ENCODE peak calls at places on chromosomes 2 and 18, in four cellular contexts. One of them, this sample, is unnamed.

GRCh38 chr18:22346342-22346967 is 71.3 kb downstream of the CTAGE1 start:
- DNase-seq in fibroblast of mammary gland: peak; percentile 79
- DNase-seq in GM13976: no peak
- DNase-seq in left ventricle myocardium inferior: peak; percentile 63
- DNase-seq in this sample: peak; percentile 66

GRCh38 chr2:184452907-184453306 is 145.4 kb upstream of the ZNF804A start:
- DNase-seq in fibroblast of mammary gland: no peak
- DNase-seq in GM13976: no peak
- DNase-seq in left ventricle myocardium inferior: no peak
- DNase-seq in this sample: no peak

GRCh38 chr2:19689769-19690168 is 212.0 kb downstream of the TTC32 start:
- DNase-seq in fibroblast of mammary gland: no peak
- DNase-seq in GM13976: no peak
- DNase-seq in left ventricle myocardium inferior: no peak
- DNase-seq in this sample: no peak

GRCh38 chr2:171923206-171923605 is 945 bp downstream of the HAT1 start:
- DNase-seq in fibroblast of mammary gland: peak; percentile 49
- DNase-seq in GM13976: no peak
- DNase-seq in left ventricle myocardium inferior: no peak
- DNase-seq in this sample: peak; percentile 62

GRCh38 chr2:205700331-205701132 is 18.2 kb downstream of the NRP2 start:
- DNase-seq in fibroblast of mammary gland: peak; percentile 79
- DNase-seq in GM13976: no peak
- DNase-seq in left ventricle myocardium inferior: no peak
- DNase-seq in this sample: peak; percentile 79

GRCh38 chr18:2083691-2084090 is 487.6 kb downstream of the METTL4 start:
- DNase-seq in fibroblast of mammary gland: no peak
- DNase-seq in GM13976: no peak
- DNase-seq in left ventricle myocardium inferior: no peak
- DNase-seq in this sample: no peak

GRCh38 chr2:223601932-223602676 is at the start of gene SCG2:
- DNase-seq in fibroblast of mammary gland: peak; percentile 91
- DNase-seq in GM13976: peak; percentile 58
- DNase-seq in left ventricle myocardium inferior: peak; percentile 51
- DNase-seq in this sample: peak; percentile 89

GRCh38 chr2:169667583-169667982 is 26.6 kb downstream of the CFAP210 start:
- DNase-seq in fibroblast of mammary gland: no peak
- DNase-seq in GM13976: no peak
- DNase-seq in left ventricle myocardium inferior: no peak
- DNase-seq in this sample: no peak

GRCh38 chr2:102488063-102488462 is 15.0 kb downstream of the SLC9A4 start:
- DNase-seq in fibroblast of mammary gland: peak; percentile 74
- DNase-seq in GM13976: no peak
- DNase-seq in left ventricle myocardium inferior: no peak
- DNase-seq in this sample: peak; percentile 9

GRCh38 chr2:17756629-17757028 is 2.7 kb downstream of the GEN1 start:
- DNase-seq in fibroblast of mammary gland: peak; percentile 34
- DNase-seq in GM13976: no peak
- DNase-seq in left ventricle myocardium inferior: no peak
- DNase-seq in this sample: peak; percentile 17

GRCh38 chr2:84556190-84556589 is 39.9 kb downstream of the DNAH6 start:
- DNase-seq in fibroblast of mammary gland: no peak
- DNase-seq in GM13976: no peak
- DNase-seq in left ventricle myocardium inferior: no peak
- DNase-seq in this sample: no peak

GRCh38 chr18:48979944-48980890 is 29.5 kb upstream of the SMAD7 start:
- DNase-seq in fibroblast of mammary gland: no peak
- DNase-seq in GM13976: no peak
- DNase-seq in left ventricle myocardium inferior: no peak
- DNase-seq in this sample: no peak

GRCh38 chr2:185833864-185834263 is 95.3 kb downstream of the FSIP2 start:
- DNase-seq in fibroblast of mammary gland: peak; percentile 2
- DNase-seq in GM13976: no peak
- DNase-seq in left ventricle myocardium inferior: no peak
- DNase-seq in this sample: no peak

GRCh38 chr2:167943877-167944276 is 303.5 kb downstream of the STK39 start:
- DNase-seq in fibroblast of mammary gland: peak; percentile 10
- DNase-seq in GM13976: no peak
- DNase-seq in left ventricle myocardium inferior: no peak
- DNase-seq in this sample: peak; percentile 2

GRCh38 chr2:196407675-196408265 is 231.7 kb upstream of the CCDC150 start:
- DNase-seq in fibroblast of mammary gland: no peak
- DNase-seq in GM13976: no peak
- DNase-seq in left ventricle myocardium inferior: no peak
- DNase-seq in this sample: no peak

GRCh38 chr18:9392726-9393125 is 58.2 kb downstream of the TWSG1 start:
- DNase-seq in fibroblast of mammary gland: peak; percentile 12
- DNase-seq in GM13976: no peak
- DNase-seq in left ventricle myocardium inferior: no peak
- DNase-seq in this sample: no peak

GRCh38 chr2:171389780-171390179 is 44.0 kb downstream of the METTL8 start:
- DNase-seq in fibroblast of mammary gland: no peak
- DNase-seq in GM13976: no peak
- DNase-seq in left ventricle myocardium inferior: no peak
- DNase-seq in this sample: no peak

GRCh38 chr2:29596584-29596983 is 324.8 kb downstream of the ALK start:
- DNase-seq in fibroblast of mammary gland: no peak
- DNase-seq in GM13976: no peak
- DNase-seq in left ventricle myocardium inferior: peak; percentile 35
- DNase-seq in this sample: no peak

GRCh38 chr2:129771606-129772598 is 207.6 kb upstream of the RAB6C start:
- DNase-seq in fibroblast of mammary gland: peak; percentile 2
- DNase-seq in GM13976: no peak
- DNase-seq in left ventricle myocardium inferior: no peak
- DNase-seq in this sample: no peak

GRCh38 chr2:149650006-149650405 is 62.4 kb upstream of the MMADHC start:
- DNase-seq in fibroblast of mammary gland: peak; percentile 58
- DNase-seq in GM13976: no peak
- DNase-seq in left ventricle myocardium inferior: no peak
- DNase-seq in this sample: peak; percentile 53

GRCh38 chr2:46601328-46601963 is 122.1 kb downstream of the TMEM247 start:
- DNase-seq in fibroblast of mammary gland: peak; percentile 17
- DNase-seq in GM13976: peak; percentile 27
- DNase-seq in left ventricle myocardium inferior: no peak
- DNase-seq in this sample: no peak
- TF ChIP-seq CTCF in fibroblast of mammary gland: peak; percentile 38
- TF ChIP-seq CTCF in GM13976: peak; percentile 14
- TF ChIP-seq CTCF in left ventricle myocardium inferior: peak; percentile 61
- TF ChIP-seq CTCF in this sample: peak; percentile 84

DNA sequence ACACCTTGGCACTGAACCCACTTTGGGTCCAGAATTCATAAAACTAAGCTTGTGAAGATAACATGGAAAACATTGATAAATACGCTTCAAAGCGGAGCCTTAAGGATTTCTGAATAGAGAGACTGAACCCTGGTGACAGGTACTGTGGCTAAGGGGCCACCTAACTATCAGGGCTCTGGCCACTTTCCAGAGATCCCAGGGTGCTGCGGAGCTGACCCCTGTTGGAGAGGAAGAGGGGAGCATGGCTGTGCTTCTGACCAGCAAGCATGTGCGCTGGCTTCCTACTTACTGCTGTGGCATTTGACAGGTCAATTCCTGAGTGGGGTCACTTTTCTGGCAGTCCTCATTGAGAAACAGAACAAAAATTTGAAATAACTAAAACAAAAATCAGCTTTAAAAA is 228.3 kb downstream of the NAPG start:
- DNase-seq in fibroblast of mammary gland: no peak
- DNase-seq in GM13976: no peak
- DNase-seq in left ventricle myocardium inferior: no peak
- DNase-seq in this sample: no peak
- TF ChIP-seq CTCF in fibroblast of mammary gland: no peak
- TF ChIP-seq CTCF in GM13976: no peak
- TF ChIP-seq CTCF in left ventricle myocardium inferior: no peak
- TF ChIP-seq CTCF in this sample: no peak

GRCh38 chr2:31032475-31032874 is 105.8 kb downstream of the GALNT14 start:
- DNase-seq in fibroblast of mammary gland: no peak
- DNase-seq in GM13976: no peak
- DNase-seq in left ventricle myocardium inferior: no peak
- DNase-seq in this sample: no peak

GRCh38 chr2:31033032-31033431 is 105.2 kb downstream of the GALNT14 start:
- DNase-seq in fibroblast of mammary gland: no peak
- DNase-seq in GM13976: no peak
- DNase-seq in left ventricle myocardium inferior: no peak
- DNase-seq in this sample: no peak

GRCh38 chr2:31037058-31037457 is 101.2 kb downstream of the GALNT14 start:
- DNase-seq in fibroblast of mammary gland: no peak
- DNase-seq in GM13976: no peak
- DNase-seq in left ventricle myocardium inferior: no peak
- DNase-seq in this sample: no peak

DNA sequence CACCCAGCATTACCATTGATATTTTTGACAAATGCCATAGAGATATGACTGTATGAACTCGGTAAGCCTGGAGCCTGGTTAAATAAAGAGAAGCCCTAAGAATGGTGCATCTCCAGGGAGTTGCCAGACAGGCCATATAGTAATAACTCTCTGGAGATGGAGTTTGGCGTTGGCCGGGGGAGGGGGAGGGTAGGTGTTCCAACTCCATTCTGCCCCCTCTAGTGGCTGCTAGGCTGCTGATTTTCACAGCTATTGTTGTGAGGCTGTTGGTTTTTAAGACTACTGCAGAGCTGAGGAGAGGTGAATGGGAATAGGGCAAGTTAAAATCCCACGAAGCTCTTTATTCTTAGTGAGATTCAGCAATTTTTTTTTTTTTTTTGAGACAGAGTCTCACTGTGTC is 99.9 kb downstream of the GALNT14 start:
- DNase-seq in fibroblast of mammary gland: no peak
- DNase-seq in GM13976: no peak
- DNase-seq in left ventricle myocardium inferior: no peak
- DNase-seq in this sample: no peak
- TF ChIP-seq CTCF in fibroblast of mammary gland: no peak
- TF ChIP-seq CTCF in GM13976: no peak
- TF ChIP-seq CTCF in left ventricle myocardium inferior: no peak
- TF ChIP-seq CTCF in this sample: no peak

GRCh38 chr18:54335638-54336173 is 22.0 kb downstream of the STARD6 start:
- DNase-seq in fibroblast of mammary gland: no peak
- DNase-seq in GM13976: no peak
- DNase-seq in left ventricle myocardium inferior: no peak
- DNase-seq in this sample: no peak

GRCh38 chr18:54327818-54328217 is 29.8 kb downstream of the STARD6 start:
- DNase-seq in fibroblast of mammary gland: peak; percentile 13
- DNase-seq in GM13976: no peak
- DNase-seq in left ventricle myocardium inferior: no peak
- DNase-seq in this sample: no peak

GRCh38 chr18:54329787-54330186 is 27.9 kb downstream of the STARD6 start:
- DNase-seq in fibroblast of mammary gland: no peak
- DNase-seq in GM13976: no peak
- DNase-seq in left ventricle myocardium inferior: no peak
- DNase-seq in this sample: no peak

GRCh38 chr18:54330768-54331548 is 26.7 kb downstream of the STARD6 start:
- DNase-seq in fibroblast of mammary gland: no peak
- DNase-seq in GM13976: no peak
- DNase-seq in left ventricle myocardium inferior: no peak
- DNase-seq in this sample: no peak
- TF ChIP-seq CTCF in fibroblast of mammary gland: peak; percentile 5
- TF ChIP-seq CTCF in GM13976: no peak
- TF ChIP-seq CTCF in left ventricle myocardium inferior: no peak
- TF ChIP-seq CTCF in this sample: peak; percentile 60

DNA sequence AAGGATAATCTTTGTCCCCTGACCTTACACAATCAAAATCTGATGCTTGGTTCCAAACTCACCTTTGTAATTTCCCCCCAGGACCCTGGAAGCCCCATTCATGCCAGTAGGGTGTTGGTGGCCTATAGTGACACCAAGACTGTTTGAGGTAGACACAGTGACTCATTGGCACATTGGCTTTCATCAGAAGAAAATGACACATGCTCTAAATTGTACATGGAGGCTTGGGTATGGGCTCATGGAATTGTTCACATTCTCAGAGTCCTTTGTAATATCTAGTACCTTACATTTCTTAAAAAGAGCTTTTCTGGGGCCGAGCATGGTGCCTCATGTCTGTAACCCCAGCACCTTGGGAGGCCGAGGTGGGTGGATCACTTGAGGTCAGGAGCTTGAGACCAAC is 61.2 kb upstream of the LRPPRC start:
- DNase-seq in fibroblast of mammary gland: no peak
- DNase-seq in GM13976: no peak
- DNase-seq in left ventricle myocardium inferior: no peak
- DNase-seq in this sample: no peak
- TF ChIP-seq CTCF in fibroblast of mammary gland: no peak
- TF ChIP-seq CTCF in GM13976: no peak
- TF ChIP-seq CTCF in left ventricle myocardium inferior: no peak
- TF ChIP-seq CTCF in this sample: no peak

DNA sequence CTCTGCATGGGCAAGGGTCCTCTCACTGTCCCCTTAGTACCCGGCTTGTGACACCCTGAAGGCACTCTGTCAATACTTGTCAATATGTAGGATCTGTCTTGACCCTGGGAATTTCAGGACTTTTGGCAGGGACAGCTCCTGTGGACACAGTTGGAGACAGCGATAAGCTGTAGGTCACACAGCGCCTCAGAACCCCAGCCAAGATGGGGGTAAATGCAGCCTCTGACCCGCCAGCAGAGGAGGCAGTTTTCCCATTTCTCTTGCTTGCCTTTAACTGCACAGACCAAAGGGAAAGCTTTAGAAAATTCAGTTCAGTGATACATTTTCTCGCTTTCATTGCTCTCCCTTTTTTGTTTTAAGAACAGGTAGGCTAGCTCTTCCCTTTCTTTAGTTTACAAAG is 54.8 kb upstream of the KLHL29 start:
- DNase-seq in fibroblast of mammary gland: peak; percentile 14
- DNase-seq in GM13976: no peak
- DNase-seq in left ventricle myocardium inferior: no peak
- DNase-seq in this sample: peak; percentile 7
- TF ChIP-seq CTCF in fibroblast of mammary gland: no peak
- TF ChIP-seq CTCF in GM13976: no peak
- TF ChIP-seq CTCF in left ventricle myocardium inferior: no peak
- TF ChIP-seq CTCF in this sample: peak; percentile 26

GRCh38 chr2:85886141-85886540 is 2.6 kb downstream of the ST3GAL5 start:
- DNase-seq in fibroblast of mammary gland: no peak
- DNase-seq in GM13976: no peak
- DNase-seq in left ventricle myocardium inferior: no peak
- DNase-seq in this sample: no peak

GRCh38 chr2:85888020-85888744 is 608 bp downstream of the ST3GAL5 start:
- DNase-seq in fibroblast of mammary gland: no peak
- DNase-seq in GM13976: peak; percentile 44
- DNase-seq in left ventricle myocardium inferior: no peak
- DNase-seq in this sample: no peak

GRCh38 chr2:85886585-85886984 is 2.2 kb downstream of the ST3GAL5 start:
- DNase-seq in fibroblast of mammary gland: peak; percentile 98
- DNase-seq in GM13976: no peak
- DNase-seq in left ventricle myocardium inferior: no peak
- DNase-seq in this sample: peak; percentile 96

GRCh38 chr2:85888745-85889647 is at the start of gene ST3GAL5:
- DNase-seq in fibroblast of mammary gland: peak; percentile 72
- DNase-seq in GM13976: peak; percentile 94
- DNase-seq in left ventricle myocardium inferior: peak; percentile 94
- DNase-seq in this sample: peak; percentile 65

GRCh38 chr2:85887566-85888019 is 1.2 kb downstream of the ST3GAL5 start:
- DNase-seq in fibroblast of mammary gland: peak; percentile 34
- DNase-seq in GM13976: peak; percentile 35
- DNase-seq in left ventricle myocardium inferior: peak; percentile 57
- DNase-seq in this sample: peak; percentile 44
- TF ChIP-seq CTCF in fibroblast of mammary gland: peak; percentile 18
- TF ChIP-seq CTCF in GM13976: peak; percentile 15
- TF ChIP-seq CTCF in left ventricle myocardium inferior: peak; percentile 53
- TF ChIP-seq CTCF in this sample: peak; percentile 44